ENCODE peak calls at places on chromosomes 6 and 20, in ten cellular contexts. N is K562, C is A549, T is neural crest cell, Q is fibroblast of mammary gland, Z is heart right ventricle, D is DND-41, L is foreskin fibroblast, P is epithelial cell of esophagus, X is foreskin keratinocyte. W is an unnamed sample.
A peak's percentile ranks its signal among the peaks of the same experiment; 100 is the strongest.

GRCh38 chr6:90294989-90295853 is 1.4 kb downstream of the BACH2 start:
- DNase-seq in N (peak; percentile 31), C (peak; percentile 29), T (peak; percentile 37), Q (peak; percentile 28), Z (peak; percentile 48), D (no peak), L (peak; percentile 65), P (peak; percentile 53), X (peak; percentile 67), W (peak; percentile 42)

GRCh38 chr6:151763938-151764680 is 43.4 kb upstream of the ESR1 start:
- DNase-seq in N (peak; percentile 60), C (peak; percentile 53), T (peak; percentile 58), Q (peak; percentile 89), Z (peak; percentile 93), D (peak; percentile 28), L (peak; percentile 88), P (peak; percentile 99), X (peak; percentile 96), W (peak; percentile 91)

GRCh38 chr20:2005831-2006426 is 12.1 kb upstream of the PDYN start:
- DNase-seq in N (peak; percentile 39), C (peak; percentile 55), T (peak; percentile 94), Q (peak; percentile 45), Z (peak; percentile 66), D (peak; percentile 79), L (peak; percentile 79), P (peak; percentile 77), X (peak; percentile 36), W (peak; percentile 67)

GRCh38 chr6:112252571-112253504 is 1.5 kb downstream of the LAMA4 start:
- DNase-seq in N (no peak), C (no peak), T (no peak), Q (peak; percentile 80), Z (no peak), D (no peak), L (peak; percentile 60), P (no peak), X (no peak), W (peak; percentile 79)

GRCh38 chr6:156791261-156791850 is 14.2 kb downstream of the ARID1B start:
- DNase-seq in N (peak; percentile 41), C (no peak), T (no peak), Q (peak; percentile 81), Z (no peak), D (no peak), L (peak; percentile 46), P (peak; percentile 74), X (peak; percentile 80), W (peak; percentile 92)

GRCh38 chr20:41359541-41360011 is 7.0 kb downstream of the EMILIN3 start:
- DNase-seq in N (no peak), C (no peak), T (no peak), Q (no peak), Z (no peak), D (no peak), L (no peak), P (no peak), X (no peak), W (no peak)

GRCh38 chr6:86856937-86857563 is 80.3 kb upstream of the HTR1E start:
- DNase-seq in N (peak; percentile 10), C (peak; percentile 25), T (peak; percentile 56), Q (peak; percentile 39), Z (no peak), D (peak; percentile 41), L (peak; percentile 40), P (peak; percentile 62), X (peak; percentile 27), W (peak; percentile 64)

GRCh38 chr6:82924799-82925535 is 140.7 kb downstream of the UBE3D start:
- DNase-seq in N (no peak), C (no peak), T (no peak), Q (peak; percentile 71), Z (no peak), D (no peak), L (peak; percentile 72), P (peak; percentile 82), X (peak; percentile 44), W (peak; percentile 47)

DNA sequence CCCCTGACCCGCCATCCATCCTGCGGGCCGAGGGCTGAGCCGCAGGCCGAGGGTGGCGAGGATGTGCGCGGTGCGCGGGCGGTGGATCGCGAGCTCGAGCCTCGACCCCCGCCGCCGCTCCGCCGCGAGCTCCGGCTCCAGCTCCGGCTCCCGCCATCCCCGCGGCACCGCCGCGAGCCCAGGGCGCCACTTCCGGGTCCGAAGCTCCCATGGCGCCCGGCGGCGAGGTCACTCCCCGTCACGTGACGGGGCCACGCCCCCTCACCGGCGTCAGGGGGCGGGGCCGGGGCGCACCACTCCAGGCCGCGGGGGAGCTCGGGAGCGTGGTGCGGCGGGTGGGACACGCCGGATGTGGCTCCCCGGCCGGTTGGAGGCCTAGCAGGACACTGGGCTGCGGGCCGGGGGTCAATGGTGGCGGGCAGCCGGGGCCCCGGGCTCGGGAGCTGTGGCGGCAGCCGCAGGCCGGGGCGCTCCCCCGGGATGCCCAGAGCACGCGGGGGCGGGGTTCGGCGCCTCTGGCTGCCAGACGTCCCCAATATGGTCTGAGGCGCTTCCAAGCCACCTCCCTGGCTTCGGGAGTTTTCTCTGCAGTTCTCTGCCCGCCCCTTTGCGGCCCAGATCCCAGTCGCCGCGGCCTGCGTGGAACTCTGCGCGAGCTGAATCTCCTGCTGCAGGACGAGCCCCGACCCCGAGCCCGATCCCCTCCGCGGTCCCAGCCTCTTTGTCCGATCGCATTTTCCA is at the start of gene MTCH1:
- DNase-seq in N (peak; percentile 98), C (peak; percentile 81), T (peak; percentile 83), Q (peak; percentile 82), Z (peak; percentile 91), D (peak; percentile 87), L (peak; percentile 97), P (peak; percentile 89), X (peak; percentile 64), W (peak; percentile 93)
- TF ChIP-seq CTCF in N (peak; percentile 1), C (no peak), T (no peak), Q (no peak), Z (no peak), D (no peak), L (no peak), P (no peak), X (peak; percentile 7), W (no peak)

GRCh38 chr6:167106401-167106800 is 16.5 kb upstream of the CCR6 start:
- DNase-seq in N (no peak), C (no peak), T (no peak), Q (no peak), Z (no peak), D (no peak), L (no peak), P (no peak), X (no peak), W (no peak)

GRCh38 chr6:167109661-167110060 is 13.2 kb upstream of the CCR6 start:
- DNase-seq in N (no peak), C (no peak), T (no peak), Q (no peak), Z (no peak), D (no peak), L (no peak), P (no peak), X (no peak), W (no peak)

GRCh38 chr6:167107787-167108186 is 15.1 kb upstream of the CCR6 start:
- DNase-seq in N (no peak), C (no peak), T (no peak), Q (no peak), Z (no peak), D (no peak), L (no peak), P (no peak), X (no peak), W (no peak)

GRCh38 chr6:167105060-167105459 is 17.8 kb upstream of the CCR6 start:
- DNase-seq in N (no peak), C (no peak), T (no peak), Q (no peak), Z (no peak), D (no peak), L (no peak), P (no peak), X (no peak), W (no peak)

DNA sequence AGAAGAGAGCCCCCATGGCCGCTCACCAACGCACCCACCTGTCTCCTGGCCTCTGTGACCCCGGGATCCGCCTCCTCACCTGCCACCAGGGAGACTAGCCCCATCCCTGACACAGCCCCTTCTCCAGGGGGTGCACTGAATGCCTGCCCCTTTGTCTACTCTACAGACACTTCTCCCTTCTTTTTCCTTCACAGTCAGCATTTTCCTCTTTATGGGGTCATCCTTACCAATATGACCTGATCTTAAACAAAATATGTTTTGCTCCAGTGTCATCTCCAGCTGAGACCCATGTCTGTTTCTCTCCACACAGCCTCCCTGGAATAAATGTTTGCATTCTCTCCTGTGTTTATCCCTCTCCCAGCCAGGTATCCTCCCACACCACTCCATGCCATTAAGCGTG is 14.6 kb upstream of the CCR6 start:
- DNase-seq in N (no peak), C (no peak), T (no peak), Q (no peak), Z (no peak), D (no peak), L (no peak), P (no peak), X (no peak), W (no peak)
- TF ChIP-seq CTCF in N (no peak), C (no peak), T (no peak), Q (no peak), Z (no peak), D (no peak), L (no peak), P (no peak), X (no peak), W (no peak)

DNA sequence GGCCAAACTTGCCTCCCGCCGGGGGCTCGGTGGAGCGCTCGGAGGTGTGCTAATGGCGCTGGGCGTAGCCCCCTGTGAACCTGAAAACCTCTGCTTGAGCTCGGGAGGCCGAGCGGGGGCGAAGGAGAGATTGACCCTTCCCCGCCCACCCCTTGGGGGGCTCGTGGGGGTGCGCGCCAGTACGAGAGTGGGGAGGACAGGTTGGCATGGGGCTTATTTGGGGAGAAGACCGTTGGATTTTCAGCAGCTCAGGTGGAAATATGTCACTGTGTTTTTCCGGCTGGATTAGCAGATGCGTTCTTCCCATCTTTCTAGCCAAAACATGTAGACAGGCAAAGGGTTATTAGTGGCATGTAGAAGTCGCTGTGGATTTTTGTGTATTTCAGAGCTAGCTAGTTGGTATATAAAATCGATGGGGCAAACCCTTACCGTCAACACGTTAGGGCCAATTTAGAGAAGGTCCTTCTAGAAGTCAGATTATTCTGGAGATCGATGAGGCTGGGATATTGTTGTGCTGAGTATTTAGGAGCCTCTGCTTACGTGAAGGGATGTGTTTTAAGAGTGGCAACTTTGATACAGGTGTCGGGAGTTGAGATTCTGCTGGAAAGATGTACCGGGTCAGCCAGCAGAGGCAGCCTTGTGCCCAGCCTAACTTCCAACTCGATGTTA is 525 bp downstream of the NCOA7 start:
- DNase-seq in N (peak; percentile 54), C (peak; percentile 71), T (no peak), Q (peak; percentile 63), Z (no peak), D (peak; percentile 62), L (peak; percentile 80), P (peak; percentile 68), X (peak; percentile 65), W (peak; percentile 76)
- TF ChIP-seq CTCF in N (peak; percentile 66), C (peak; percentile 53), T (peak; percentile 65), Q (peak; percentile 75), Z (peak; percentile 48), D (peak; percentile 74), L (peak; percentile 58), P (peak; percentile 76), X (peak; percentile 66), W (peak; percentile 81)

DNA sequence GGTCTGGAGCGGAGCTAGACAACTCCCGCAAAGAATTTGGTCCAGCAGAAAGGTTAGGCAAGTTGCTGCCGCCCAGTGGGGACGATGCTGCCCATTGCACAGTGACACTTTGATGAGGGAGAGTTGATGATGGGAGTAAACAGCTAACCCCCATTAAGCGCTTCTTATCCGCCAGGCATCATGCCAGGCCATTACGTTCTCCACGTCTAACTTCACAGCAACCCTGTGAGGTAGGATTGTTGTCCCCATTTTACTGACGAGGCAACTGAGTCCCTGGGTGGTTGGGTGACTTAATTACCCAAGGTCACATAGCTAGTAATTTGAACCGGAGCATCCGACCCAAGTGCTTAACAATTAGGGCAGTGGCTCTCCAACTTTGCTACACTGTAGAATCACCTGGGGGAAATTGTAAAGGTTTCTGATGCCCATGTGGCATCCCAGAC is 731 bp downstream of the RALGAPB start:
- DNase-seq in N (no peak), C (peak; percentile 25), T (no peak), Q (peak; percentile 31), Z (no peak), D (no peak), L (peak; percentile 57), P (no peak), X (peak; percentile 19), W (peak; percentile 30)
- TF ChIP-seq CTCF in N (peak; percentile 43), C (no peak), T (no peak), Q (peak; percentile 16), Z (no peak), D (no peak), L (peak; percentile 6), P (no peak), X (peak; percentile 28), W (peak; percentile 33)